ENCODE peak calls at places on chromosomes 6 and 20, in seven cellular contexts. W is foreskin fibroblast; I is NCI-H774; K is effector memory CD4-positive, alpha-beta T cell; J is globus pallidus; R is mesothelial cell of epicardium; T is dorsolateral prefrontal cortex. C is an unnamed sample.

GRCh38 chr6:105326838-105327745 is 75.8 kb downstream of the PREP start:
- DNase-seq in K (no peak), R (no peak), W (peak), I (peak), T (no peak), J (no peak), C (no peak)

GRCh38 chr6:73879894-73880293 is 183.9 kb downstream of the CD109 start:
- DNase-seq in W (no peak), J (no peak), I (no peak), K (no peak), R (no peak), T (no peak), C (no peak)

GRCh38 chr6:36368921-36369880 is 18.3 kb downstream of the ETV7 start:
- DNase-seq in T (no peak), W (peak), K (no peak), R (no peak), J (no peak), I (peak), C (no peak)

GRCh38 chr6:167299641-167300308 is 8.7 kb downstream of the UNC93A start:
- DNase-seq in K (no peak), W (no peak), I (no peak), T (no peak), J (no peak), R (no peak), C (no peak)

GRCh38 chr20:32532246-32532645 is 52.9 kb downstream of the NOL4L start:
- DNase-seq in W (no peak), I (no peak), T (no peak), R (no peak), J (no peak), K (no peak), C (no peak)

GRCh38 chr6:92647630-92648029 is 771.7 kb downstream of the EPHA7 start:
- DNase-seq in W (no peak), T (no peak), R (no peak), J (no peak), I (peak), K (no peak), C (no peak)

GRCh38 chr6:32840604-32841246 is 2.2 kb upstream of the TAP2 start:
- DNase-seq in K (no peak), W (no peak), I (no peak), T (no peak), J (no peak), R (no peak), C (no peak)

GRCh38 chr6:121965739-121966138 is 433.7 kb upstream of the HSF2 start:
- DNase-seq in W (peak), I (no peak), K (no peak), T (no peak), J (no peak), R (no peak), C (no peak)

GRCh38 chr6:137033828-137034227 is 10.9 kb downstream of the IL20RA start:
- DNase-seq in W (no peak), K (peak), T (no peak), J (no peak), R (no peak), I (no peak), C (no peak)

GRCh38 chr20:62117658-62118057 is 4.6 kb upstream of the LSM14B start:
- DNase-seq in R (no peak), W (no peak), K (peak), T (no peak), J (no peak), I (no peak), C (no peak)

C was measured in hippocampal formation.